ENCODE peak calls at places on chromosome 2, in eight cellular contexts. F is mesendoderm; B is stimulated activated CD4-positive, alpha-beta T cell treated with anti-CD3 and anti-CD28 coated beads, Interleukin-15, amount 100 ng/mL, for 1 hour; A is aorta; T is AG04449; C is G401; W is GM04503; V is foreskin fibroblast. U is an unnamed sample.
A peak's percentile ranks its signal among the peaks of the same experiment; 100 is the strongest.

GRCh38 chr2:68091439-68092034 is 28.7 kb upstream of the C1D start:
- DNase-seq in F (no peak), B (no peak), A (no peak), T (no peak), C (no peak), W (no peak), V (no peak), U (no peak)

GRCh38 chr2:215931256-215931903 is 82.0 kb downstream of the MREG start:
- DNase-seq in F (peak; percentile 85), B (peak; percentile 3), A (peak; percentile 51), T (no peak), C (peak; percentile 83), W (no peak), V (peak; percentile 70), U (no peak)

GRCh38 chr2:27916293-27917015 is 25.9 kb downstream of the BABAM2 start:
- DNase-seq in F (no peak), B (no peak), A (no peak), T (no peak), C (no peak), W (no peak), V (no peak), U (no peak)

GRCh38 chr2:126661702-126662465 is 5.9 kb downstream of the GYPC start:
- DNase-seq in F (no peak), B (no peak), A (no peak), T (no peak), C (no peak), W (no peak), V (no peak), U (no peak)

GRCh38 chr2:2639251-2640139 is 308.4 kb upstream of the MYT1L start:
- DNase-seq in F (no peak), B (no peak), A (no peak), T (no peak), C (peak; percentile 6), W (no peak), V (no peak), U (peak; percentile 80)

GRCh38 chr2:75294362-75294761 is 95.0 kb upstream of the TACR1 start:
- DNase-seq in F (no peak), B (no peak), A (no peak), T (no peak), C (no peak), W (no peak), V (no peak), U (no peak)

GRCh38 chr2:37645363-37645762 is 26.1 kb downstream of the CDC42EP3 start:
- DNase-seq in F (no peak), B (no peak), A (no peak), T (no peak), C (no peak), W (no peak), V (peak; percentile 70), U (peak; percentile 10)

GRCh38 chr2:106997204-106997603 is 111.2 kb upstream of the ST6GAL2 start:
- DNase-seq in F (no peak), B (no peak), A (no peak), T (no peak), C (no peak), W (no peak), V (no peak), U (no peak)

GRCh38 chr2:31266804-31267203 is 32.9 kb downstream of the EHD3 start:
- DNase-seq in F (no peak), B (no peak), A (no peak), T (no peak), C (peak; percentile 29), W (no peak), V (no peak), U (no peak)

GRCh38 chr2:165815299-165815698 is 21.3 kb upstream of the GALNT3 start:
- DNase-seq in F (no peak), B (no peak), A (no peak), T (no peak), C (no peak), W (no peak), V (no peak), U (no peak)

U was measured in lower lobe of right lung.